ENCODE peak calls at places on chromosome 10, in six cellular contexts. E is NCI-H2029 treated with DMSO at 0.1 percent for 48 hours, T is choroid plexus epithelial cell, Y is AG09319, G is EL, V is AG08396. B is an unnamed sample.

GRCh38 chr10:48285710-48286109 is 11.2 kb upstream of the FRMPD2 start:
- DNase-seq in E (no peak), T (no peak), Y (no peak), G (no peak), V (no peak), B (no peak)

GRCh38 chr10:31803606-31804195 is 124.9 kb downstream of the ARHGAP12 start:
- DNase-seq in E (no peak), T (no peak), Y (no peak), G (no peak), V (no peak), B (no peak)

GRCh38 chr10:58660577-58661255 is 148.0 kb downstream of the BICC1 start:
- DNase-seq in E (no peak), T (peak; percentile 57), Y (no peak), G (peak; percentile 53), V (no peak), B (no peak)

GRCh38 chr10:103394180-103394579 is 2.1 kb downstream of the ATP5MK start:
- DNase-seq in E (no peak), T (peak; percentile 7), Y (no peak), G (no peak), V (no peak), B (no peak)

GRCh38 chr10:49599546-49599945 is 10.6 kb upstream of the SLC18A3 start:
- DNase-seq in E (no peak), T (no peak), Y (no peak), G (no peak), V (peak; percentile 4), B (no peak)

GRCh38 chr10:63767512-63767911 is 246.3 kb downstream of the REEP3 start:
- DNase-seq in E (no peak), T (no peak), Y (no peak), G (peak; percentile 37), V (no peak), B (peak; percentile 70)

GRCh38 chr10:72812798-72813430 is 80.6 kb upstream of the OIT3 start:
- DNase-seq in E (no peak), T (peak; percentile 64), Y (no peak), G (peak; percentile 85), V (no peak), B (peak; percentile 57)

GRCh38 chr10:6102128-6102527 is 13.3 kb downstream of the RBM17 start:
- DNase-seq in E (no peak), T (no peak), Y (no peak), G (no peak), V (no peak), B (no peak)

GRCh38 chr10:118773041-118773440 is 18.3 kb upstream of the CACUL1 start:
- DNase-seq in E (no peak), T (no peak), Y (no peak), G (no peak), V (no peak), B (no peak)

GRCh38 chr10:81872206-81872605 is 2.8 kb upstream of the NRG3 start:
- DNase-seq in E (no peak), T (peak; percentile 45), Y (no peak), G (no peak), V (no peak), B (peak; percentile 35)

GRCh38 chr10:69816536-69816935 is 14.8 kb downstream of the COL13A1 start:
- DNase-seq in E (no peak), T (no peak), Y (no peak), G (peak; percentile 38), V (no peak), B (no peak)

GRCh38 chr10:113020838-113021237 is 70.8 kb downstream of the TCF7L2 start:
- DNase-seq in E (peak; percentile 92), T (no peak), Y (no peak), G (no peak), V (no peak), B (no peak)

GRCh38 chr10:42936580-42936979 is 140.3 kb upstream of the RET start:
- DNase-seq in E (no peak), T (no peak), Y (no peak), G (no peak), V (no peak), B (no peak)

GRCh38 chr10:132459252-132460028 is 62.4 kb downstream of the PWWP2B start:
- DNase-seq in E (no peak), T (no peak), Y (no peak), G (no peak), V (no peak), B (no peak)

GRCh38 chr10:73117976-73118743 is 7.9 kb downstream of the NUDT13 start:
- DNase-seq in E (no peak), T (peak; percentile 56), Y (no peak), G (peak; percentile 44), V (no peak), B (peak; percentile 72)

GRCh38 chr10:131843089-131843595 is 57.7 kb upstream of the PPP2R2D start:
- DNase-seq in E (no peak), T (no peak), Y (no peak), G (no peak), V (no peak), B (no peak)

GRCh38 chr10:70761031-70761601 is 24.1 kb downstream of the TBATA start:
- DNase-seq in E (no peak), T (peak; percentile 79), Y (no peak), G (peak; percentile 15), V (no peak), B (no peak)

GRCh38 chr10:59508296-59508695 is 145.9 kb upstream of the FAM13C start:
- DNase-seq in E (no peak), T (no peak), Y (no peak), G (no peak), V (no peak), B (no peak)

GRCh38 chr10:104582604-104582951 is 58.5 kb upstream of the SORCS3 start:
- DNase-seq in E (no peak), T (no peak), Y (no peak), G (peak; percentile 59), V (no peak), B (no peak)

GRCh38 chr10:12414278-12414988 is 65.1 kb downstream of the CAMK1D start:
- DNase-seq in E (no peak), T (no peak), Y (no peak), G (no peak), V (no peak), B (no peak)

GRCh38 chr10:6694447-6695155 is 114.5 kb upstream of the PRKCQ start:
- DNase-seq in E (no peak), T (no peak), Y (no peak), G (peak; percentile 63), V (no peak), B (no peak)

GRCh38 chr10:93745411-93746065 is 12.2 kb upstream of the LGI1 start:
- DNase-seq in E (no peak), T (peak; percentile 26), Y (no peak), G (peak; percentile 63), V (no peak), B (no peak)

GRCh38 chr10:119595715-119596515 is 849 bp downstream of the TIAL1 start:
- DNase-seq in E (no peak), T (peak; percentile 52), Y (no peak), G (peak; percentile 53), V (peak; percentile 71), B (peak; percentile 50)

GRCh38 chr10:71810048-71810750 is 36.9 kb upstream of the VSIR start:
- DNase-seq in E (no peak), T (no peak), Y (no peak), G (no peak), V (no peak), B (no peak)